ENCODE peak calls at places on chromosomes 1 and 21, in ten cellular contexts. One of them, this sample, is unnamed.
A peak's percentile ranks its signal among the peaks of the same experiment; 100 is the strongest.

GRCh38 chr1:109243221-109243620 is 6.1 kb upstream of the CELSR2 start:
- DNase-seq in fibroblast of lung: no peak
- DNase-seq in esophagus squamous epithelium: no peak
- DNase-seq in heart left ventricle: no peak
- DNase-seq in uterus: no peak
- DNase-seq in body of pancreas: no peak
- DNase-seq in A549: no peak
- DNase-seq in neuronal stem cell: no peak
- DNase-seq in Peyer's patch: no peak
- DNase-seq in Caco-2: no peak
- DNase-seq in this sample: no peak

GRCh38 chr1:30868833-30869435 is 39.6 kb downstream of the SDC3 start:
- DNase-seq in neuronal stem cell: no peak
- DNase-seq in heart left ventricle: no peak
- DNase-seq in esophagus squamous epithelium: no peak
- DNase-seq in uterus: no peak
- DNase-seq in Caco-2: no peak
- DNase-seq in Peyer's patch: no peak
- DNase-seq in body of pancreas: no peak
- DNase-seq in fibroblast of lung: no peak
- DNase-seq in A549: no peak
- DNase-seq in this sample: no peak

GRCh38 chr21:39104911-39105310 is 78.3 kb downstream of the PSMG1 start:
- DNase-seq in body of pancreas: no peak
- DNase-seq in uterus: no peak
- DNase-seq in fibroblast of lung: no peak
- DNase-seq in esophagus squamous epithelium: no peak
- DNase-seq in heart left ventricle: no peak
- DNase-seq in neuronal stem cell: no peak
- DNase-seq in A549: no peak
- DNase-seq in Caco-2: no peak
- DNase-seq in Peyer's patch: no peak
- DNase-seq in this sample: no peak

GRCh38 chr21:38714998-38715397 is 90.7 kb upstream of the ETS2 start:
- DNase-seq in A549: no peak
- DNase-seq in heart left ventricle: no peak
- DNase-seq in neuronal stem cell: no peak
- DNase-seq in body of pancreas: no peak
- DNase-seq in fibroblast of lung: peak; percentile 10
- DNase-seq in Peyer's patch: no peak
- DNase-seq in Caco-2: no peak
- DNase-seq in esophagus squamous epithelium: no peak
- DNase-seq in uterus: no peak
- DNase-seq in this sample: no peak

GRCh38 chr1:170536924-170537551 is 5.1 kb downstream of the GORAB start:
- DNase-seq in body of pancreas: no peak
- DNase-seq in fibroblast of lung: peak; percentile 51
- DNase-seq in A549: no peak
- DNase-seq in neuronal stem cell: no peak
- DNase-seq in Peyer's patch: no peak
- DNase-seq in esophagus squamous epithelium: no peak
- DNase-seq in Caco-2: no peak
- DNase-seq in uterus: no peak
- DNase-seq in heart left ventricle: no peak
- DNase-seq in this sample: no peak

GRCh38 chr1:173422456-173422976 is 54.6 kb upstream of the PRDX6 start:
- DNase-seq in Caco-2: no peak
- DNase-seq in esophagus squamous epithelium: no peak
- DNase-seq in fibroblast of lung: no peak
- DNase-seq in neuronal stem cell: no peak
- DNase-seq in body of pancreas: no peak
- DNase-seq in uterus: no peak
- DNase-seq in heart left ventricle: no peak
- DNase-seq in A549: no peak
- DNase-seq in Peyer's patch: no peak
- DNase-seq in this sample: no peak

GRCh38 chr1:117628343-117628742 is 22.5 kb downstream of the TENT5C start:
- DNase-seq in fibroblast of lung: no peak
- DNase-seq in heart left ventricle: no peak
- DNase-seq in Caco-2: no peak
- DNase-seq in esophagus squamous epithelium: no peak
- DNase-seq in neuronal stem cell: no peak
- DNase-seq in A549: no peak
- DNase-seq in Peyer's patch: peak; percentile 7
- DNase-seq in body of pancreas: no peak
- DNase-seq in uterus: no peak
- DNase-seq in this sample: no peak

GRCh38 chr1:181079920-181080319 is 8.6 kb upstream of the IER5 start:
- DNase-seq in Peyer's patch: no peak
- DNase-seq in neuronal stem cell: no peak
- DNase-seq in heart left ventricle: no peak
- DNase-seq in A549: no peak
- DNase-seq in Caco-2: no peak
- DNase-seq in uterus: no peak
- DNase-seq in body of pancreas: no peak
- DNase-seq in esophagus squamous epithelium: no peak
- DNase-seq in fibroblast of lung: no peak
- DNase-seq in this sample: no peak

GRCh38 chr1:37486680-37487618 is 12.6 kb downstream of the ZC3H12A start:
- DNase-seq in Caco-2: peak; percentile 75
- DNase-seq in neuronal stem cell: peak; percentile 69
- DNase-seq in heart left ventricle: peak; percentile 68
- DNase-seq in uterus: peak; percentile 84
- DNase-seq in Peyer's patch: peak; percentile 77
- DNase-seq in body of pancreas: peak; percentile 75
- DNase-seq in fibroblast of lung: peak; percentile 59
- DNase-seq in esophagus squamous epithelium: no peak
- DNase-seq in A549: peak; percentile 79
- DNase-seq in this sample: no peak

GRCh38 chr1:244021427-244021826 is 29.7 kb upstream of the ZBTB18 start:
- DNase-seq in body of pancreas: no peak
- DNase-seq in esophagus squamous epithelium: no peak
- DNase-seq in fibroblast of lung: no peak
- DNase-seq in Caco-2: no peak
- DNase-seq in heart left ventricle: no peak
- DNase-seq in A549: no peak
- DNase-seq in uterus: no peak
- DNase-seq in neuronal stem cell: no peak
- DNase-seq in Peyer's patch: no peak
- DNase-seq in this sample: no peak

GRCh38 chr1:94982403-94982802 is 55.5 kb upstream of the CNN3 start:
- DNase-seq in body of pancreas: no peak
- DNase-seq in fibroblast of lung: no peak
- DNase-seq in heart left ventricle: no peak
- DNase-seq in esophagus squamous epithelium: no peak
- DNase-seq in Caco-2: no peak
- DNase-seq in A549: no peak
- DNase-seq in Peyer's patch: no peak
- DNase-seq in uterus: no peak
- DNase-seq in neuronal stem cell: no peak
- DNase-seq in this sample: no peak

GRCh38 chr1:173925306-173926242 is 8.4 kb upstream of the SERPINC1 start:
- DNase-seq in Caco-2: peak; percentile 19
- DNase-seq in esophagus squamous epithelium: no peak
- DNase-seq in fibroblast of lung: no peak
- DNase-seq in uterus: no peak
- DNase-seq in neuronal stem cell: no peak
- DNase-seq in Peyer's patch: no peak
- DNase-seq in body of pancreas: peak; percentile 53
- DNase-seq in heart left ventricle: no peak
- DNase-seq in A549: no peak
- DNase-seq in this sample: no peak

GRCh38 chr1:16165548-16165947 is 9.7 kb upstream of the EPHA2 start:
- DNase-seq in A549: peak; percentile 69
- DNase-seq in Peyer's patch: no peak
- DNase-seq in Caco-2: no peak
- DNase-seq in heart left ventricle: no peak
- DNase-seq in neuronal stem cell: no peak
- DNase-seq in body of pancreas: no peak
- DNase-seq in esophagus squamous epithelium: no peak
- DNase-seq in fibroblast of lung: no peak
- DNase-seq in uterus: no peak
- DNase-seq in this sample: no peak

GRCh38 chr1:205976708-205977107 is 26.5 kb downstream of the RAB7B start:
- DNase-seq in Peyer's patch: no peak
- DNase-seq in A549: peak; percentile 59
- DNase-seq in neuronal stem cell: no peak
- DNase-seq in body of pancreas: peak; percentile 46
- DNase-seq in fibroblast of lung: peak; percentile 70
- DNase-seq in esophagus squamous epithelium: no peak
- DNase-seq in uterus: no peak
- DNase-seq in Caco-2: peak; percentile 22
- DNase-seq in heart left ventricle: peak; percentile 82
- DNase-seq in this sample: no peak

GRCh38 chr1:55321947-55322346 is 106.8 kb upstream of the USP24 start:
- DNase-seq in neuronal stem cell: no peak
- DNase-seq in heart left ventricle: no peak
- DNase-seq in Caco-2: no peak
- DNase-seq in uterus: no peak
- DNase-seq in esophagus squamous epithelium: no peak
- DNase-seq in A549: peak; percentile 66
- DNase-seq in fibroblast of lung: peak; percentile 64
- DNase-seq in body of pancreas: no peak
- DNase-seq in Peyer's patch: no peak
- DNase-seq in this sample: no peak

GRCh38 chr1:92907949-92908684 is 53.1 kb downstream of the DIPK1A start:
- DNase-seq in fibroblast of lung: peak; percentile 47
- DNase-seq in esophagus squamous epithelium: no peak
- DNase-seq in Caco-2: no peak
- DNase-seq in uterus: no peak
- DNase-seq in neuronal stem cell: no peak
- DNase-seq in heart left ventricle: no peak
- DNase-seq in A549: no peak
- DNase-seq in body of pancreas: no peak
- DNase-seq in Peyer's patch: no peak
- DNase-seq in this sample: no peak

GRCh38 chr1:85262985-85263384 is 3.5 kb upstream of the C1orf52 start:
- DNase-seq in heart left ventricle: no peak
- DNase-seq in Caco-2: no peak
- DNase-seq in body of pancreas: peak; percentile 34
- DNase-seq in neuronal stem cell: no peak
- DNase-seq in uterus: no peak
- DNase-seq in fibroblast of lung: no peak
- DNase-seq in esophagus squamous epithelium: no peak
- DNase-seq in Peyer's patch: no peak
- DNase-seq in A549: no peak
- DNase-seq in this sample: no peak
- H3K9me3 ChIP-seq in heart left ventricle: no peaks in the 10 kb centered on the region
- H3K9me3 ChIP-seq in Caco-2: no peaks in the 10 kb centered on the region
- H3K9me3 ChIP-seq in body of pancreas: no peaks in the 10 kb centered on the region
- H3K9me3 ChIP-seq in neuronal stem cell: peaks cover 2% of the 10 kb centered on the region
- H3K9me3 ChIP-seq in uterus: no peaks in the 10 kb centered on the region
- H3K9me3 ChIP-seq in fibroblast of lung: no peaks in the 10 kb centered on the region
- H3K9me3 ChIP-seq in esophagus squamous epithelium: no peaks in the 10 kb centered on the region
- H3K9me3 ChIP-seq in Peyer's patch: no peaks in the 10 kb centered on the region
- H3K9me3 ChIP-seq in A549: peaks cover 5% of the 10 kb centered on the region
- H3K9me3 ChIP-seq in this sample: no peaks in the 10 kb centered on the region

GRCh38 chr21:46129846-46130651 is 25.3 kb downstream of the FTCD start:
- DNase-seq in Peyer's patch: no peak
- DNase-seq in Caco-2: no peak
- DNase-seq in fibroblast of lung: no peak
- DNase-seq in uterus: peak; percentile 41
- DNase-seq in heart left ventricle: no peak
- DNase-seq in neuronal stem cell: no peak
- DNase-seq in body of pancreas: no peak
- DNase-seq in A549: no peak
- DNase-seq in esophagus squamous epithelium: no peak
- DNase-seq in this sample: no peak
- H3K9me3 ChIP-seq in Peyer's patch: no peaks in the 10 kb centered on the region
- H3K9me3 ChIP-seq in Caco-2: no peaks in the 10 kb centered on the region
- H3K9me3 ChIP-seq in fibroblast of lung: no peaks in the 10 kb centered on the region
- H3K9me3 ChIP-seq in uterus: no peaks in the 10 kb centered on the region
- H3K9me3 ChIP-seq in heart left ventricle: no peaks in the 10 kb centered on the region
- H3K9me3 ChIP-seq in neuronal stem cell: peaks cover 2% of the 10 kb centered on the region
- H3K9me3 ChIP-seq in body of pancreas: no peaks in the 10 kb centered on the region
- H3K9me3 ChIP-seq in A549: no peaks in the 10 kb centered on the region
- H3K9me3 ChIP-seq in esophagus squamous epithelium: no peaks in the 10 kb centered on the region
- H3K9me3 ChIP-seq in this sample: no peaks in the 10 kb centered on the region

GRCh38 chr1:17752356-17752755 is 2.8 kb upstream of the ACTL8 start:
- DNase-seq in uterus: no peak
- DNase-seq in Caco-2: no peak
- DNase-seq in heart left ventricle: no peak
- DNase-seq in Peyer's patch: no peak
- DNase-seq in A549: no peak
- DNase-seq in neuronal stem cell: no peak
- DNase-seq in esophagus squamous epithelium: no peak
- DNase-seq in body of pancreas: no peak
- DNase-seq in fibroblast of lung: no peak
- DNase-seq in this sample: no peak

GRCh38 chr1:17759114-17759513 is 4.0 kb downstream of the ACTL8 start:
- DNase-seq in A549: peak; percentile 54
- DNase-seq in heart left ventricle: no peak
- DNase-seq in fibroblast of lung: no peak
- DNase-seq in uterus: no peak
- DNase-seq in body of pancreas: no peak
- DNase-seq in neuronal stem cell: no peak
- DNase-seq in Caco-2: peak; percentile 85
- DNase-seq in Peyer's patch: no peak
- DNase-seq in esophagus squamous epithelium: no peak
- DNase-seq in this sample: no peak

GRCh38 chr1:17757426-17757825 is 2.3 kb downstream of the ACTL8 start:
- DNase-seq in esophagus squamous epithelium: no peak
- DNase-seq in neuronal stem cell: no peak
- DNase-seq in Peyer's patch: no peak
- DNase-seq in fibroblast of lung: no peak
- DNase-seq in body of pancreas: no peak
- DNase-seq in uterus: no peak
- DNase-seq in A549: no peak
- DNase-seq in heart left ventricle: no peak
- DNase-seq in Caco-2: no peak
- DNase-seq in this sample: no peak

GRCh38 chr1:17755120-17755519 is at the start of gene ACTL8:
- DNase-seq in heart left ventricle: no peak
- DNase-seq in Peyer's patch: no peak
- DNase-seq in fibroblast of lung: no peak
- DNase-seq in body of pancreas: no peak
- DNase-seq in neuronal stem cell: no peak
- DNase-seq in A549: peak; percentile 44
- DNase-seq in esophagus squamous epithelium: no peak
- DNase-seq in uterus: no peak
- DNase-seq in Caco-2: peak; percentile 84
- DNase-seq in this sample: no peak
- H3K9me3 ChIP-seq in heart left ventricle: peaks cover 5% of the 10 kb centered on the region
- H3K9me3 ChIP-seq in Peyer's patch: no peaks in the 10 kb centered on the region
- H3K9me3 ChIP-seq in fibroblast of lung: peaks cover 1% of the 10 kb centered on the region
- H3K9me3 ChIP-seq in body of pancreas: peaks cover 8% of the 10 kb centered on the region
- H3K9me3 ChIP-seq in neuronal stem cell: peaks cover 29% of the 10 kb centered on the region
- H3K9me3 ChIP-seq in A549: peaks cover 28% of the 10 kb centered on the region
- H3K9me3 ChIP-seq in esophagus squamous epithelium: peaks cover 54% of the 10 kb centered on the region
- H3K9me3 ChIP-seq in uterus: peaks cover 21% of the 10 kb centered on the region
- H3K9me3 ChIP-seq in Caco-2: peaks cover 7% of the 10 kb centered on the region
- H3K9me3 ChIP-seq in this sample: no peaks in the 10 kb centered on the region

GRCh38 chr1:150596976-150597375 is 17.6 kb upstream of the MCL1 start:
- DNase-seq in uterus: no peak
- DNase-seq in body of pancreas: no peak
- DNase-seq in A549: no peak
- DNase-seq in heart left ventricle: no peak
- DNase-seq in Peyer's patch: no peak
- DNase-seq in esophagus squamous epithelium: no peak
- DNase-seq in neuronal stem cell: no peak
- DNase-seq in fibroblast of lung: no peak
- DNase-seq in Caco-2: no peak
- DNase-seq in this sample: no peak
- H3K9me3 ChIP-seq in uterus: no peaks in the 10 kb centered on the region
- H3K9me3 ChIP-seq in body of pancreas: no peaks in the 10 kb centered on the region
- H3K9me3 ChIP-seq in A549: no peaks in the 10 kb centered on the region
- H3K9me3 ChIP-seq in heart left ventricle: no peaks in the 10 kb centered on the region
- H3K9me3 ChIP-seq in Peyer's patch: no peaks in the 10 kb centered on the region
- H3K9me3 ChIP-seq in esophagus squamous epithelium: no peaks in the 10 kb centered on the region
- H3K9me3 ChIP-seq in neuronal stem cell: peaks cover 2% of the 10 kb centered on the region
- H3K9me3 ChIP-seq in fibroblast of lung: no peaks in the 10 kb centered on the region
- H3K9me3 ChIP-seq in Caco-2: no peaks in the 10 kb centered on the region
- H3K9me3 ChIP-seq in this sample: no peaks in the 10 kb centered on the region

GRCh38 chr1:40454873-40455272 is 4.6 kb downstream of the ZFP69B start:
- DNase-seq in Caco-2: no peak
- DNase-seq in neuronal stem cell: no peak
- DNase-seq in fibroblast of lung: no peak
- DNase-seq in esophagus squamous epithelium: no peak
- DNase-seq in body of pancreas: no peak
- DNase-seq in uterus: no peak
- DNase-seq in heart left ventricle: no peak
- DNase-seq in Peyer's patch: no peak
- DNase-seq in A549: no peak
- DNase-seq in this sample: no peak
- H3K9me3 ChIP-seq in Caco-2: no peaks in the 10 kb centered on the region
- H3K9me3 ChIP-seq in neuronal stem cell: peaks cover 21% of the 10 kb centered on the region
- H3K9me3 ChIP-seq in fibroblast of lung: peaks cover 3% of the 10 kb centered on the region
- H3K9me3 ChIP-seq in esophagus squamous epithelium: peaks cover 63% of the 10 kb centered on the region
- H3K9me3 ChIP-seq in body of pancreas: peaks cover 2% of the 10 kb centered on the region
- H3K9me3 ChIP-seq in uterus: peaks cover 11% of the 10 kb centered on the region
- H3K9me3 ChIP-seq in heart left ventricle: no peaks in the 10 kb centered on the region
- H3K9me3 ChIP-seq in Peyer's patch: no peaks in the 10 kb centered on the region
- H3K9me3 ChIP-seq in A549: peaks cover 41% of the 10 kb centered on the region
- H3K9me3 ChIP-seq in this sample: peaks cover 39% of the 10 kb centered on the region

This sample was measured in SK-N-MC.